ENCODE peak calls at places on chromosomes 2 and 18, in four cellular contexts. J is stimulated activated naive CD8-positive, alpha-beta T cell treated with anti-CD3 and anti-CD28 coated beads, Interleukin-15, amount 100 ng/mL, for 72 hours; L is T-helper 9 cell; R is A549. A is an unnamed sample.

GRCh38 chr2:102621630-102622029 is 2.3 kb downstream of the SLC9A2 start:
- DNase-seq in J (no peak), L (no peak), R (no peak), A (no peak)

GRCh38 chr18:77067315-77068061 is 65.1 kb downstream of the MBP start:
- DNase-seq in J (peak), L (peak), R (peak), A (no peak)

GRCh38 chr2:55843096-55843991 is 80.2 kb downstream of the EFEMP1 start:
- DNase-seq in J (no peak), L (no peak), R (peak), A (no peak)

GRCh38 chr18:25563346-25563745 is 211.4 kb upstream of the ZNF521 start:
- DNase-seq in J (no peak), L (no peak), R (no peak), A (no peak)

GRCh38 chr18:9123520-9123919 is 13.1 kb upstream of the ANKRD12 start:
- DNase-seq in J (no peak), L (no peak), R (no peak), A (no peak)

GRCh38 chr2:178008636-178009289 is 63.8 kb downstream of the PDE11A start:
- DNase-seq in J (no peak), L (no peak), R (no peak), A (no peak)

GRCh38 chr18:31825772-31826171 is 65.1 kb upstream of the SLC25A52 start:
- DNase-seq in J (no peak), L (no peak), R (no peak), A (no peak)

GRCh38 chr18:67525328-67526110 is 9.0 kb upstream of the DSEL start:
- DNase-seq in J (no peak), L (no peak), R (peak), A (no peak)

GRCh38 chr18:5721924-5722323 is 173.4 kb downstream of the TMEM200C start:
- DNase-seq in J (no peak), L (no peak), R (no peak), A (no peak)

GRCh38 chr2:178514664-178515063 is 34.4 kb downstream of the PLEKHA3 start:
- DNase-seq in J (peak), L (no peak), R (no peak), A (no peak)

GRCh38 chr2:207231962-207232361 is 66.2 kb upstream of the KLF7 start:
- DNase-seq in J (no peak), L (no peak), R (no peak), A (no peak)

GRCh38 chr18:10015288-10015701 is 101.5 kb downstream of the VAPA start:
- DNase-seq in J (no peak), L (no peak), R (no peak), A (no peak)

GRCh38 chr18:44592639-44593038 is 88.0 kb upstream of the SETBP1 start:
- DNase-seq in J (no peak), L (no peak), R (no peak), A (no peak)

GRCh38 chr2:133658020-133658903 is 90.0 kb upstream of the NCKAP5 start:
- DNase-seq in J (no peak), L (no peak), R (no peak), A (no peak)

GRCh38 chr2:197708331-197708730 is 3.2 kb downstream of the MARS2 start:
- DNase-seq in J (no peak), L (no peak), R (no peak), A (no peak)

GRCh38 chr2:46252891-46253659 is 44.1 kb upstream of the EPAS1 start:
- DNase-seq in J (no peak), L (no peak), R (no peak), A (no peak)

GRCh38 chr18:4181882-4182568 is 273.1 kb downstream of the DLGAP1 start:
- DNase-seq in J (no peak), L (no peak), R (no peak), A (no peak)

GRCh38 chr18:48428494-48429177 is 19.5 kb upstream of the ZBTB7C start:
- DNase-seq in J (no peak), L (no peak), R (no peak), A (no peak)

GRCh38 chr2:164812378-164812777 is 29.2 kb downstream of the COBLL1 start:
- DNase-seq in J (no peak), L (no peak), R (no peak), A (no peak)

GRCh38 chr18:3046216-3046808 is 33.4 kb upstream of the LPIN2 start:
- DNase-seq in J (peak), L (no peak), R (no peak), A (no peak)

GRCh38 chr2:224038049-224038829 is 847 bp downstream of the SERPINE2 start:
- DNase-seq in J (peak), L (no peak), R (peak), A (no peak)

GRCh38 chr18:5891361-5892215 is 3.7 kb downstream of the TMEM200C start:
- DNase-seq in J (no peak), L (no peak), R (no peak), A (no peak)

GRCh38 chr2:119803101-119803500 is 43.4 kb downstream of the PTPN4 start:
- DNase-seq in J (no peak), L (no peak), R (no peak), A (no peak)

GRCh38 chr2:154638768-154639167 is 59.7 kb upstream of the KCNJ3 start:
- DNase-seq in J (no peak), L (no peak), R (no peak), A (no peak)

GRCh38 chr2:135820003-135820618 is 16.9 kb downstream of the LCT start:
- DNase-seq in J (peak), L (no peak), R (no peak), A (no peak)

GRCh38 chr2:112685167-112685884 is 35.5 kb upstream of the NT5DC4 start:
- DNase-seq in J (no peak), L (no peak), R (peak), A (no peak)

GRCh38 chr2:171522804-171523338 is 597 bp downstream of the CYBRD1 start:
- DNase-seq in J (no peak), L (no peak), R (peak), A (peak)

GRCh38 chr2:238567067-238567855 is 140.5 kb downstream of the ASB1 start:
- DNase-seq in J (no peak), L (no peak), R (no peak), A (no peak)

GRCh38 chr18:61596296-61596695 is 263.1 kb downstream of the CDH20 start:
- DNase-seq in J (no peak), L (no peak), R (no peak), A (no peak)

GRCh38 chr2:144759746-144760145 is 239.8 kb upstream of the ZEB2 start:
- DNase-seq in J (no peak), L (no peak), R (no peak), A (no peak)

A was measured in amygdala.